ENCODE peak calls at places on chromosomes 6 and 20, in six cellular contexts. One of them, this sample, is unnamed.

GRCh38 chr6:13711726-13712484 is at the start of gene RANBP9:
- DNase-seq in stromal cell of bone marrow: peak
- DNase-seq in NCI-H82: peak
- DNase-seq in lower lobe of right lung: peak
- DNase-seq in AG09309: peak
- DNase-seq in ACHN: peak
- DNase-seq in this sample: peak

GRCh38 chr20:37376791-37377190 is 30.9 kb downstream of the SRC start:
- DNase-seq in NCI-H82: no peak
- DNase-seq in lower lobe of right lung: no peak
- DNase-seq in stromal cell of bone marrow: no peak
- DNase-seq in AG09309: no peak
- DNase-seq in ACHN: no peak
- DNase-seq in this sample: peak

GRCh38 chr6:158649289-158650143 is at the start of gene SYTL3:
- DNase-seq in AG09309: no peak
- DNase-seq in NCI-H82: no peak
- DNase-seq in stromal cell of bone marrow: peak
- DNase-seq in ACHN: peak
- DNase-seq in lower lobe of right lung: peak
- DNase-seq in this sample: peak

GRCh38 chr6:15088904-15089568 is 156.8 kb upstream of the JARID2 start:
- DNase-seq in AG09309: no peak
- DNase-seq in stromal cell of bone marrow: no peak
- DNase-seq in NCI-H82: peak
- DNase-seq in lower lobe of right lung: no peak
- DNase-seq in ACHN: no peak
- DNase-seq in this sample: no peak

GRCh38 chr6:74451953-74452352 is 753.9 kb downstream of the COL12A1 start:
- DNase-seq in stromal cell of bone marrow: no peak
- DNase-seq in NCI-H82: no peak
- DNase-seq in ACHN: no peak
- DNase-seq in AG09309: no peak
- DNase-seq in lower lobe of right lung: no peak
- DNase-seq in this sample: no peak

GRCh38 chr6:99997141-99997540 is 3.1 kb upstream of the MCHR2 start:
- DNase-seq in ACHN: no peak
- DNase-seq in NCI-H82: no peak
- DNase-seq in AG09309: no peak
- DNase-seq in stromal cell of bone marrow: no peak
- DNase-seq in lower lobe of right lung: no peak
- DNase-seq in this sample: no peak

GRCh38 chr6:13795041-13795748 is 19.2 kb downstream of the MCUR1 start:
- DNase-seq in AG09309: no peak
- DNase-seq in NCI-H82: peak
- DNase-seq in ACHN: peak
- DNase-seq in stromal cell of bone marrow: peak
- DNase-seq in lower lobe of right lung: peak
- DNase-seq in this sample: peak

GRCh38 chr6:110329729-110330436 is 28.3 kb downstream of the METTL24 start:
- DNase-seq in ACHN: peak
- DNase-seq in NCI-H82: no peak
- DNase-seq in stromal cell of bone marrow: no peak
- DNase-seq in AG09309: no peak
- DNase-seq in lower lobe of right lung: no peak
- DNase-seq in this sample: no peak

GRCh38 chr6:167044696-167045095 is 45.5 kb downstream of the CEP43 start:
- DNase-seq in lower lobe of right lung: no peak
- DNase-seq in stromal cell of bone marrow: peak
- DNase-seq in ACHN: no peak
- DNase-seq in NCI-H82: peak
- DNase-seq in AG09309: peak
- DNase-seq in this sample: no peak

GRCh38 chr6:6885521-6886088 is 222.2 kb upstream of the RREB1 start:
- DNase-seq in stromal cell of bone marrow: no peak
- DNase-seq in NCI-H82: no peak
- DNase-seq in ACHN: no peak
- DNase-seq in lower lobe of right lung: peak
- DNase-seq in AG09309: no peak
- DNase-seq in this sample: peak

GRCh38 chr20:16898433-16898832 is 150.3 kb downstream of the OTOR start:
- DNase-seq in NCI-H82: no peak
- DNase-seq in lower lobe of right lung: no peak
- DNase-seq in stromal cell of bone marrow: peak
- DNase-seq in ACHN: peak
- DNase-seq in AG09309: no peak
- DNase-seq in this sample: no peak

This sample was measured in upper lobe of right lung.